ENCODE peak calls at places on chromosomes 3 and 15, in six cellular contexts. U is HFF-Myc; J is CD4-positive, CD25-positive, alpha-beta regulatory T cell; L is Ammon's horn; Z is CD4-positive, alpha-beta T cell; G is T-cell. S is an unnamed sample.

GRCh38 chr3:81778678-81779182 is 17.3 kb upstream of the GBE1 start:
- DNase-seq in J (no peak), G (no peak), U (peak), Z (no peak), L (no peak), S (no peak)

GRCh38 chr3:129313983-129314756 is 35.5 kb downstream of the HMCES start:
- DNase-seq in U (no peak), J (no peak), L (no peak), G (no peak), Z (no peak), S (no peak)

GRCh38 chr3:114706591-114707224 is 412.9 kb downstream of the TIGIT start:
- DNase-seq in L (no peak), J (peak), Z (no peak), G (no peak), U (peak), S (no peak)

GRCh38 chr3:171972965-171973364 is 66.4 kb upstream of the FNDC3B start:
- DNase-seq in J (no peak), L (no peak), Z (no peak), G (no peak), U (no peak), S (no peak)

GRCh38 chr3:141389703-141390102 is 21.4 kb downstream of the ZBTB38 start:
- DNase-seq in L (no peak), U (no peak), Z (no peak), J (no peak), G (no peak), S (no peak)

GRCh38 chr3:29773481-29773880 is 492.6 kb downstream of the RBMS3 start:
- DNase-seq in U (no peak), J (no peak), Z (no peak), L (no peak), G (no peak), S (no peak)

GRCh38 chr3:15805756-15806266 is 8.0 kb upstream of the ANKRD28 start:
- DNase-seq in U (peak), L (no peak), J (no peak), Z (no peak), G (no peak), S (no peak)

GRCh38 chr3:191473766-191474198 is 12.8 kb downstream of the PYDC2 start:
- DNase-seq in G (no peak), U (no peak), L (no peak), Z (no peak), J (no peak), S (no peak)

GRCh38 chr15:69400850-69401249 is 13.3 kb upstream of the KIF23 start:
- DNase-seq in G (no peak), U (no peak), J (no peak), L (no peak), Z (no peak), S (no peak)

GRCh38 chr3:128488995-128489859 is 3.8 kb downstream of the GATA2 start:
- DNase-seq in G (no peak), J (no peak), Z (no peak), L (no peak), U (no peak), S (peak)